ENCODE peak calls at places on chromosome 16, in ten cellular contexts. C, N, H, P, E, R, Z, J, L and F are unnamed samples.

GRCh38 chr16:79734721-79735120 is 134.2 kb upstream of the MAF start:
- DNase-seq in C (no peak), N (no peak), H (no peak), P (no peak), E (no peak), R (no peak), Z (no peak), J (no peak), L (no peak), F (no peak)

GRCh38 chr16:1485847-1486496 is 2.8 kb downstream of the PTX4 start:
- DNase-seq in C (no peak), N (no peak), H (no peak), P (no peak), E (no peak), R (no peak), Z (no peak), J (peak; percentile 66), L (no peak), F (no peak)

GRCh38 chr16:75697571-75697970 is 3.7 kb downstream of the DUXB start:
- DNase-seq in C (no peak), N (no peak), H (no peak), P (no peak), E (no peak), R (no peak), Z (no peak), J (no peak), L (no peak), F (no peak)

GRCh38 chr16:73956592-73957495 is 339.8 kb upstream of the PSMD7 start:
- DNase-seq in C (no peak), N (peak; percentile 5), H (peak; percentile 69), P (peak; percentile 54), E (peak; percentile 17), R (peak; percentile 52), Z (peak; percentile 49), J (no peak), L (peak; percentile 64), F (peak; percentile 24)

GRCh38 chr16:14151256-14152030 is 80.3 kb downstream of the MRTFB start:
- DNase-seq in C (no peak), N (no peak), H (no peak), P (no peak), E (no peak), R (peak; percentile 75), Z (peak; percentile 11), J (no peak), L (no peak), F (no peak)

GRCh38 chr16:81901483-81901882 is 109.8 kb downstream of the SDR42E1 start:
- DNase-seq in C (no peak), N (no peak), H (no peak), P (peak; percentile 71), E (no peak), R (no peak), Z (peak; percentile 68), J (no peak), L (no peak), F (no peak)

GRCh38 chr16:14179116-14179515 is 108.0 kb downstream of the MRTFB start:
- DNase-seq in C (no peak), N (no peak), H (no peak), P (no peak), E (no peak), R (no peak), Z (no peak), J (no peak), L (peak; percentile 46), F (no peak)

GRCh38 chr16:30757316-30757715 is 4.5 kb downstream of the CFAP119 start:
- DNase-seq in C (no peak), N (no peak), H (no peak), P (no peak), E (no peak), R (no peak), Z (no peak), J (peak; percentile 46), L (no peak), F (no peak)

GRCh38 chr16:13845232-13845631 is 74.7 kb upstream of the ERCC4 start:
- DNase-seq in C (no peak), N (no peak), H (no peak), P (no peak), E (no peak), R (no peak), Z (no peak), J (no peak), L (no peak), F (no peak)

GRCh38 chr16:20857281-20857680 is 42.9 kb downstream of the DCUN1D3 start:
- DNase-seq in C (no peak), N (no peak), H (no peak), P (no peak), E (peak; percentile 19), R (no peak), Z (no peak), J (no peak), L (no peak), F (no peak)

GRCh38 chr16:19223235-19223847 is 55.3 kb downstream of the SYT17 start:
- DNase-seq in C (peak; percentile 19), N (no peak), H (peak; percentile 78), P (peak; percentile 81), E (peak; percentile 50), R (peak; percentile 46), Z (no peak), J (no peak), L (peak; percentile 4), F (no peak)

DNA sequence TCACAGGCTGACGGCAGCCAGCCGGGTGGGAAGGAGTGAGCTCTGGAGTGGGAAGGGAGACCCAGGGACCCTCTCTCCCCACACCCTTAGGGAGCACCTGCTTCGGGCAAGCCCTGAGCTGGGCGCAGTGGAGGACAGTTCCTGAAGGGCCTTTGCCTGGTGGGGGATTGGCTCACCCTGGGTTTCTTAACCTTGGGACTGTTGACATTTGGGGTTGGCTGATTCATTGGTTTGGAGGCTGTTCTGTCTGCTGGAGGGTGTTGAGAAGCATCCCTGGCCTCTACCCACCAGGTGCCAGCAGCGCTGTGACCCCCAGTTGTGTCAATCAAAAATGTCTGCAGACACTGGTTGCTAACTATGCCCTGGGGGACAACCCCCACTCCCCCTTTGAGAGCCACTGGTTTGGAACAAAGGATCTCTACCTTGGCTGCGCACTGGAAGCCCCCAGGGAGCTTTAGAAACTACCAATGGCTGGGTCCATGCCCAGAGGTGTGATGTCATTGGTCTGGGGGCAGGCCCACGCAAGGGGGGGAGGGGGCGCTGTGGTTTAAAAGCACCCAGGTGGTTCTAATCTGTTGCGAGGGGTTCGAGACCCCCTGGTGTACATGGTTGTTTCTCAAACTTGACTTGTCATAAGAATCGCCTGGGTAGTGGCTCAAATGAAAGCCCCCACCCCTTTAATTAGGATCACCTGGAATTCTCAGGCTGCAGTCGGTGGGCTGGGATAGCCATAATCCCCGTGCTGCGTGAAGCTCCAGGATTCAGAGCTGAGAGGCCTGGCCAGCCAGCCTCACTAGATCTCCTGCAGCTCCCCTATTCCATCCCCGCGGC is 151.9 kb upstream of the GSE1 start:
- DNase-seq in C (no peak), N (no peak), H (no peak), P (no peak), E (no peak), R (peak; percentile 43), Z (no peak), J (no peak), L (peak; percentile 56), F (peak; percentile 61)
- TF ChIP-seq POLR2A in C (no peak), N (no peak), H (no peak), P (no peak), E (no peak), R (no peak), Z (no peak), J (no peak), L (no peak), F (no peak)

GRCh38 chr16:3134338-3135119 is at the start of gene ZNF213:
- DNase-seq in C (peak; percentile 94), N (peak; percentile 92), H (peak; percentile 97), P (peak; percentile 96), E (peak; percentile 98), R (peak; percentile 98), Z (peak; percentile 95), J (peak; percentile 96), L (peak; percentile 97), F (peak; percentile 96)
- TF ChIP-seq POLR2A in C (peak; percentile 89), N (peak; percentile 79), H (peak; percentile 95), P (no peak), E (peak; percentile 94), R (no peak), Z (peak; percentile 89), J (peak; percentile 68), L (peak; percentile 67), F (no peak)

GRCh38 chr16:77807-78443 is at the start of gene MPG:
- DNase-seq in C (peak; percentile 85), N (peak; percentile 100), H (peak; percentile 90), P (peak; percentile 87), E (peak; percentile 75), R (peak; percentile 77), Z (peak; percentile 80), J (peak; percentile 96), L (peak; percentile 72), F (peak; percentile 92)
- TF ChIP-seq POLR2A in C (peak; percentile 55), N (no peak), H (peak; percentile 51), P (no peak), E (peak; percentile 68), R (peak; percentile 73), Z (peak; percentile 68), J (no peak), L (peak; percentile 81), F (peak; percentile 83)

DNA sequence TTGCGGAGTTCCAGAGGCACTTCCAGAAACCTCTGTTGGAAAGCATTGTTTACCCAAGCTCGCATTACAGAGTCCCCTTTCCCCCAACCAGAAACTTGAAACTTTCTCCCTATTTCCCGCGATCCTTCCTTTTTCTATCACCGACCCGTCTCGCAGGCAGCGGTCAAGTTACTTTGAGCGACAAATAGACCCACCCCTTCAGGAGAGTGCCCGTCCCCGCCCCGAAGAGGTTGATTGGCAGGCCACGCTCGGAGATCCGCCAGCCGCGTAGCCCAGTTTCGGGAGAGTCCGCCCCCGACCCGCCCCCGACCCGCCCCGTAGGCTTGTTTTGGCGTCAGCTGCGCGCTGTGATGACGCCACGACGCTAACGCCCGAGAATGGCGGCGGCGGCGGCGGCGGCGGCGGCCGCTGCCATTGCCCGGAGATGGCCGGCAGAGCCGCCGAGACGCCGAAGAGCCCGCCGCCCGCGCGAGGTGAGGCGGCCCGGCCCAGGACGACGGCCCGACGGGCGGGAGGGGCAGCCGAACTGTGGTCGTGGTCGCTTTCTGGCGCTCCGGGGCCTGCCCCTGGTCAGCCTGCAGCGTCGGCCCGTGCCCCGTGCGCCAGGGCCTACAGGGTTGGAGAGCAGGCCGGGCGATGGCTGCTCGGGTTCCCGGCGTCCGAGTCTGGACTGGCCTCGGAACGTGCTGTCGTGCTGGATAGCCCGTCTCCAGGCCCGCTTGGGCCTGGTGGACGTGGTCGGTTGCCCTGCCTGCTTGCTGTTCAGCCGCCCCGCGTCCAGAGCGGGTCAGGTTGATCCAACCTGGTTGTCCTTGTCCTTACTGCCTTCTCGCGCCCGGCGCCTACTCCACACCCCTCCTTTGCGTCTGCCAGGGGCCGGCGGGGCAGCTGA is at the start of gene PSKH1:
- DNase-seq in C (peak; percentile 95), N (peak; percentile 99), H (peak; percentile 98), P (peak; percentile 98), E (peak; percentile 97), R (peak; percentile 95), Z (peak; percentile 96), J (peak; percentile 99), L (peak; percentile 91), F (peak; percentile 96)
- TF ChIP-seq POLR2A in C (peak; percentile 43), N (peak; percentile 76), H (no peak), P (no peak), E (peak; percentile 72), R (peak; percentile 44), Z (peak; percentile 72), J (peak; percentile 74), L (peak; percentile 84), F (peak; percentile 30)